ENCODE peak calls at places on chromosomes 4 and X, in six cellular contexts. F, X, Y, Z, T and G are unnamed samples.

GRCh38 chrX:25014366-25014838 is 1.4 kb downstream of the ARX start:
- DNase-seq in T (no peak), X (no peak), Y (no peak), F (no peak), Z (no peak), G (no peak)

GRCh38 chr4:81040175-81040659 is 9.7 kb downstream of the BMP3 start:
- DNase-seq in Y (no peak), Z (peak; percentile 35), X (peak; percentile 27), F (peak; percentile 60), T (peak; percentile 17), G (peak; percentile 48)

GRCh38 chrX:136828830-136829229 is 48.1 kb upstream of the ARHGEF6 start:
- DNase-seq in F (no peak), Y (no peak), X (no peak), Z (no peak), T (no peak), G (no peak)

GRCh38 chr4:165678236-165678960 is 194.6 kb upstream of the TLL1 start:
- DNase-seq in Y (no peak), Z (no peak), T (no peak), X (no peak), F (no peak), G (no peak)

GRCh38 chrX:150034788-150035187 is 96.5 kb upstream of the EOLA2 start:
- DNase-seq in T (no peak), X (no peak), F (no peak), Y (no peak), Z (no peak), G (no peak)

GRCh38 chrX:153526801-153527599 is 9.6 kb downstream of the ATP2B3 start:
- DNase-seq in Y (no peak), X (peak; percentile 42), T (no peak), F (no peak), Z (no peak), G (no peak)

GRCh38 chr4:8831221-8832129 is 40.2 kb downstream of the HMX1 start:
- DNase-seq in Y (no peak), F (no peak), Z (no peak), X (no peak), T (no peak), G (no peak)

GRCh38 chr4:127069675-127070074 is 563.1 kb upstream of the INTU start:
- DNase-seq in T (no peak), X (no peak), Y (no peak), Z (no peak), F (no peak), G (no peak)

GRCh38 chr4:53592686-53593641 is 1.7 kb upstream of the LNX1 start:
- DNase-seq in Z (no peak), T (no peak), F (no peak), X (peak; percentile 72), Y (no peak), G (peak; percentile 70)

GRCh38 chrX:13149702-13150101 is 105.3 kb upstream of the FAM9C start:
- DNase-seq in X (no peak), T (no peak), Y (no peak), Z (no peak), F (no peak), G (no peak)

GRCh38 chr4:128825226-128825625 is 15.7 kb downstream of the JADE1 start:
- DNase-seq in X (no peak), T (no peak), Y (no peak), Z (no peak), F (no peak), G (peak; percentile 64)

GRCh38 chr4:1021386-1022050 is 10.1 kb downstream of the FGFRL1 start:
- DNase-seq in Z (no peak), F (peak; percentile 80), Y (no peak), T (no peak), X (no peak), G (no peak)

GRCh38 chr4:176193898-176194297 is 1.5 kb downstream of the SPATA4 start:
- DNase-seq in F (no peak), X (no peak), Y (no peak), T (no peak), Z (no peak), G (peak; percentile 93)

GRCh38 chr4:26346203-26346620 is 25.4 kb downstream of the RBPJ start:
- DNase-seq in Z (no peak), F (no peak), X (no peak), Y (no peak), T (no peak), G (peak; percentile 81)

GRCh38 chr4:52618795-52619590 is 40.1 kb downstream of the USP46 start:
- DNase-seq in Z (peak; percentile 13), F (no peak), X (no peak), Y (no peak), T (no peak), G (no peak)

GRCh38 chr4:41232406-41232805 is 18.1 kb upstream of the APBB2 start:
- DNase-seq in Z (no peak), X (no peak), Y (no peak), T (no peak), F (no peak), G (no peak)

GRCh38 chrX:40392599-40392998 is 188.2 kb upstream of the ATP6AP2 start:
- DNase-seq in F (no peak), Z (peak; percentile 22), Y (no peak), T (no peak), X (no peak), G (no peak)